ENCODE peak calls at places on chromosomes 12 and 14, in nine cellular contexts. One of them, this sample, is unnamed.

GRCh38 chr14:100384819-100385813 is 62.0 kb downstream of the SLC25A47 start:
- DNase-seq in fibroblast of lung: peak; percentile 84
- DNase-seq in left ventricle myocardium inferior: no peak
- DNase-seq in stimulated activated effector memory CD8-positive, alpha-beta T cell treated with anti-CD3 and anti-CD28 coated beads, Interleukin-12 subunit alpha, Interleukin-12 subunit beta, amount 100 ng/mL, for 72 hours: no peak
- DNase-seq in mammary epithelial cell: peak; percentile 32
- DNase-seq in IMR-90: peak; percentile 81
- DNase-seq in H7: peak; percentile 50
- DNase-seq in dorsolateral prefrontal cortex: no peak
- DNase-seq in activated CD8-positive, alpha-beta memory T cell treated with anti-CD3 and anti-CD28 coated beads, Interleukin-2, amount 50 U/mL, for 48 hours: no peak
- DNase-seq in this sample: peak; percentile 81

GRCh38 chr12:105933671-105934665 is 204.8 kb downstream of the NUAK1 start:
- DNase-seq in fibroblast of lung: peak; percentile 92
- DNase-seq in left ventricle myocardium inferior: no peak
- DNase-seq in stimulated activated effector memory CD8-positive, alpha-beta T cell treated with anti-CD3 and anti-CD28 coated beads, Interleukin-12 subunit alpha, Interleukin-12 subunit beta, amount 100 ng/mL, for 72 hours: no peak
- DNase-seq in mammary epithelial cell: peak; percentile 95
- DNase-seq in IMR-90: peak; percentile 99
- DNase-seq in H7: no peak
- DNase-seq in dorsolateral prefrontal cortex: peak; percentile 46
- DNase-seq in activated CD8-positive, alpha-beta memory T cell treated with anti-CD3 and anti-CD28 coated beads, Interleukin-2, amount 50 U/mL, for 48 hours: no peak
- DNase-seq in this sample: peak; percentile 97

GRCh38 chr12:92396647-92397258 is 251.1 kb upstream of the BTG1 start:
- DNase-seq in fibroblast of lung: peak; percentile 46
- DNase-seq in left ventricle myocardium inferior: no peak
- DNase-seq in stimulated activated effector memory CD8-positive, alpha-beta T cell treated with anti-CD3 and anti-CD28 coated beads, Interleukin-12 subunit alpha, Interleukin-12 subunit beta, amount 100 ng/mL, for 72 hours: no peak
- DNase-seq in mammary epithelial cell: peak; percentile 93
- DNase-seq in IMR-90: peak; percentile 58
- DNase-seq in H7: no peak
- DNase-seq in dorsolateral prefrontal cortex: no peak
- DNase-seq in activated CD8-positive, alpha-beta memory T cell treated with anti-CD3 and anti-CD28 coated beads, Interleukin-2, amount 50 U/mL, for 48 hours: no peak
- DNase-seq in this sample: peak; percentile 61

GRCh38 chr12:64160718-64161060 is 61.4 kb downstream of the KICS2 start:
- DNase-seq in fibroblast of lung: peak; percentile 81
- DNase-seq in left ventricle myocardium inferior: no peak
- DNase-seq in stimulated activated effector memory CD8-positive, alpha-beta T cell treated with anti-CD3 and anti-CD28 coated beads, Interleukin-12 subunit alpha, Interleukin-12 subunit beta, amount 100 ng/mL, for 72 hours: no peak
- DNase-seq in mammary epithelial cell: peak; percentile 42
- DNase-seq in IMR-90: peak; percentile 73
- DNase-seq in H7: no peak
- DNase-seq in dorsolateral prefrontal cortex: no peak
- DNase-seq in activated CD8-positive, alpha-beta memory T cell treated with anti-CD3 and anti-CD28 coated beads, Interleukin-2, amount 50 U/mL, for 48 hours: no peak
- DNase-seq in this sample: peak; percentile 49

GRCh38 chr14:106841701-106842100 is 1315.3 kb downstream of the TMEM121 start:
- DNase-seq in fibroblast of lung: no peak
- DNase-seq in left ventricle myocardium inferior: no peak
- DNase-seq in stimulated activated effector memory CD8-positive, alpha-beta T cell treated with anti-CD3 and anti-CD28 coated beads, Interleukin-12 subunit alpha, Interleukin-12 subunit beta, amount 100 ng/mL, for 72 hours: no peak
- DNase-seq in mammary epithelial cell: peak; percentile 76
- DNase-seq in IMR-90: no peak
- DNase-seq in H7: no peak
- DNase-seq in dorsolateral prefrontal cortex: no peak
- DNase-seq in activated CD8-positive, alpha-beta memory T cell treated with anti-CD3 and anti-CD28 coated beads, Interleukin-2, amount 50 U/mL, for 48 hours: no peak
- DNase-seq in this sample: no peak

GRCh38 chr14:51147183-51147582 is 52.3 kb upstream of the TRIM9 start:
- DNase-seq in fibroblast of lung: peak; percentile 83
- DNase-seq in left ventricle myocardium inferior: no peak
- DNase-seq in stimulated activated effector memory CD8-positive, alpha-beta T cell treated with anti-CD3 and anti-CD28 coated beads, Interleukin-12 subunit alpha, Interleukin-12 subunit beta, amount 100 ng/mL, for 72 hours: no peak
- DNase-seq in mammary epithelial cell: peak; percentile 14
- DNase-seq in IMR-90: no peak
- DNase-seq in H7: no peak
- DNase-seq in dorsolateral prefrontal cortex: no peak
- DNase-seq in activated CD8-positive, alpha-beta memory T cell treated with anti-CD3 and anti-CD28 coated beads, Interleukin-2, amount 50 U/mL, for 48 hours: no peak
- DNase-seq in this sample: peak; percentile 16

GRCh38 chr14:67263499-67264149 is 22.4 kb downstream of the PALS1 start:
- DNase-seq in fibroblast of lung: peak; percentile 85
- DNase-seq in left ventricle myocardium inferior: no peak
- DNase-seq in stimulated activated effector memory CD8-positive, alpha-beta T cell treated with anti-CD3 and anti-CD28 coated beads, Interleukin-12 subunit alpha, Interleukin-12 subunit beta, amount 100 ng/mL, for 72 hours: no peak
- DNase-seq in mammary epithelial cell: no peak
- DNase-seq in IMR-90: peak; percentile 87
- DNase-seq in H7: no peak
- DNase-seq in dorsolateral prefrontal cortex: no peak
- DNase-seq in activated CD8-positive, alpha-beta memory T cell treated with anti-CD3 and anti-CD28 coated beads, Interleukin-2, amount 50 U/mL, for 48 hours: no peak
- DNase-seq in this sample: peak; percentile 78

GRCh38 chr12:63151061-63151897 is at the start of gene AVPR1A:
- DNase-seq in fibroblast of lung: no peak
- DNase-seq in left ventricle myocardium inferior: peak; percentile 29
- DNase-seq in stimulated activated effector memory CD8-positive, alpha-beta T cell treated with anti-CD3 and anti-CD28 coated beads, Interleukin-12 subunit alpha, Interleukin-12 subunit beta, amount 100 ng/mL, for 72 hours: no peak
- DNase-seq in mammary epithelial cell: no peak
- DNase-seq in IMR-90: no peak
- DNase-seq in H7: peak; percentile 22
- DNase-seq in dorsolateral prefrontal cortex: peak; percentile 40
- DNase-seq in activated CD8-positive, alpha-beta memory T cell treated with anti-CD3 and anti-CD28 coated beads, Interleukin-2, amount 50 U/mL, for 48 hours: peak; percentile 48
- DNase-seq in this sample: peak; percentile 14

GRCh38 chr12:23055004-23055403 is 430.0 kb downstream of the ETNK1 start:
- DNase-seq in fibroblast of lung: peak; percentile 22
- DNase-seq in left ventricle myocardium inferior: no peak
- DNase-seq in stimulated activated effector memory CD8-positive, alpha-beta T cell treated with anti-CD3 and anti-CD28 coated beads, Interleukin-12 subunit alpha, Interleukin-12 subunit beta, amount 100 ng/mL, for 72 hours: no peak
- DNase-seq in mammary epithelial cell: peak; percentile 54
- DNase-seq in IMR-90: peak; percentile 7
- DNase-seq in H7: peak; percentile 13
- DNase-seq in dorsolateral prefrontal cortex: no peak
- DNase-seq in activated CD8-positive, alpha-beta memory T cell treated with anti-CD3 and anti-CD28 coated beads, Interleukin-2, amount 50 U/mL, for 48 hours: no peak
- DNase-seq in this sample: peak; percentile 22

GRCh38 chr12:72901685-72902084 is 629.5 kb downstream of the TRHDE start:
- DNase-seq in fibroblast of lung: no peak
- DNase-seq in left ventricle myocardium inferior: no peak
- DNase-seq in stimulated activated effector memory CD8-positive, alpha-beta T cell treated with anti-CD3 and anti-CD28 coated beads, Interleukin-12 subunit alpha, Interleukin-12 subunit beta, amount 100 ng/mL, for 72 hours: no peak
- DNase-seq in mammary epithelial cell: no peak
- DNase-seq in IMR-90: no peak
- DNase-seq in H7: no peak
- DNase-seq in dorsolateral prefrontal cortex: no peak
- DNase-seq in activated CD8-positive, alpha-beta memory T cell treated with anti-CD3 and anti-CD28 coated beads, Interleukin-2, amount 50 U/mL, for 48 hours: no peak
- DNase-seq in this sample: no peak

GRCh38 chr14:95293474-95293873 is 26.2 kb downstream of the CLMN start:
- DNase-seq in fibroblast of lung: no peak
- DNase-seq in left ventricle myocardium inferior: no peak
- DNase-seq in stimulated activated effector memory CD8-positive, alpha-beta T cell treated with anti-CD3 and anti-CD28 coated beads, Interleukin-12 subunit alpha, Interleukin-12 subunit beta, amount 100 ng/mL, for 72 hours: no peak
- DNase-seq in mammary epithelial cell: no peak
- DNase-seq in IMR-90: no peak
- DNase-seq in H7: peak; percentile 67
- DNase-seq in dorsolateral prefrontal cortex: no peak
- DNase-seq in activated CD8-positive, alpha-beta memory T cell treated with anti-CD3 and anti-CD28 coated beads, Interleukin-2, amount 50 U/mL, for 48 hours: no peak
- DNase-seq in this sample: no peak